ENCODE peak calls at places on chromosomes 13 and 19, in seven cellular contexts. B, A, I, C, K, O and Y are unnamed samples.

GRCh38 chr13:43663474-43664090 is 123.2 kb downstream of the ENOX1 start:
- DNase-seq in B (no peak), A (no peak), I (no peak), C (no peak), K (no peak), O (no peak), Y (no peak)

GRCh38 chr13:109785892-109786450 is 412 bp downstream of the IRS2 start:
- DNase-seq in B (no peak), A (no peak), I (no peak), C (no peak), K (no peak), O (no peak), Y (no peak)

GRCh38 chr13:48078251-48078656 is 16.6 kb downstream of the MED4 start:
- DNase-seq in B (no peak), A (no peak), I (no peak), C (no peak), K (no peak), O (no peak), Y (peak; percentile 37)

GRCh38 chr19:7331446-7331845 is 17.3 kb upstream of the ARHGEF18 start:
- DNase-seq in B (no peak), A (no peak), I (no peak), C (no peak), K (no peak), O (no peak), Y (no peak)

GRCh38 chr13:95020298-95020987 is 280.8 kb downstream of the ABCC4 start:
- DNase-seq in B (no peak), A (no peak), I (no peak), C (no peak), K (no peak), O (no peak), Y (no peak)

GRCh38 chr19:49805822-49806612 is 7.1 kb downstream of the FUZ start:
- DNase-seq in B (no peak), A (no peak), I (no peak), C (no peak), K (no peak), O (no peak), Y (no peak)

GRCh38 chr19:45182758-45183157 is 4.2 kb downstream of the BLOC1S3 start:
- DNase-seq in B (no peak), A (no peak), I (no peak), C (no peak), K (no peak), O (no peak), Y (no peak)

GRCh38 chr13:78015782-78016181 is 97.2 kb upstream of the EDNRB start:
- DNase-seq in B (no peak), A (no peak), I (no peak), C (no peak), K (no peak), O (no peak), Y (no peak)